ENCODE peak calls at places on chromosomes 16 and 17, in six cellular contexts. G is activated naive CD8-positive, alpha-beta T cell treated with anti-CD3 and anti-CD28 coated beads, Interleukin-2, amount 10 ng/mL, durations not matched to agents 7 days and 5 days; X is stimulated activated CD8-positive, alpha-beta memory T cell treated with anti-CD3 and anti-CD28 coated beads, Interleukin-4, amount 100 ng/mL, for 4 hours; N is NCI-H1092 treated with DMSO at 0.1 percent for 48 hours; C is cardiac septum; Y is cardiac fibroblast. F is an unnamed sample.

GRCh38 chr17:61586031-61586566 is 4.9 kb downstream of the NACA2 start:
- DNase-seq in G (no peak), X (no peak), N (no peak), C (no peak), Y (no peak), F (no peak)

GRCh38 chr16:50696575-50697420 is 3.4 kb downstream of the NOD2 start:
- DNase-seq in G (no peak), X (no peak), N (no peak), C (peak), Y (peak), F (peak)

GRCh38 chr16:25256821-25257503 is 683 bp downstream of the ZKSCAN2 start:
- DNase-seq in G (peak), X (no peak), N (peak), C (no peak), Y (no peak), F (peak)

GRCh38 chr16:55559233-55559632 is 7.3 kb upstream of the CAPNS2 start:
- DNase-seq in G (no peak), X (no peak), N (no peak), C (no peak), Y (peak), F (peak)

GRCh38 chr17:75349589-75349988 is 55.9 kb downstream of the GRB2 start:
- DNase-seq in G (no peak), X (no peak), N (no peak), C (no peak), Y (no peak), F (peak)

GRCh38 chr17:17885029-17885351 is 48.2 kb upstream of the SREBF1 start:
- DNase-seq in G (no peak), X (no peak), N (no peak), C (no peak), Y (no peak), F (no peak)

GRCh38 chr16:19844945-19845641 is 39.6 kb downstream of the GPRC5B start:
- DNase-seq in G (no peak), X (no peak), N (no peak), C (peak), Y (peak), F (peak)

GRCh38 chr16:72986011-72986410 is 61.9 kb downstream of the ZFHX3 start:
- DNase-seq in G (no peak), X (no peak), N (no peak), C (no peak), Y (peak), F (no peak)

GRCh38 chr17:6639651-6640535 is 618 bp downstream of the KIAA0753 start:
- DNase-seq in G (peak), X (no peak), N (no peak), C (no peak), Y (peak), F (peak)

GRCh38 chr17:12637745-12638651 is 27.7 kb upstream of the MYOCD start:
- DNase-seq in G (no peak), X (no peak), N (no peak), C (no peak), Y (no peak), F (no peak)

GRCh38 chr16:66717112-66717675 is 20.7 kb upstream of the CMTM4 start:
- DNase-seq in G (no peak), X (no peak), N (peak), C (no peak), Y (peak), F (no peak)

GRCh38 chr17:71188811-71189492 is 931.9 kb upstream of the SOX9 start:
- DNase-seq in G (no peak), X (no peak), N (no peak), C (no peak), Y (peak), F (peak)

GRCh38 chr17:74738051-74738996 is 1.3 kb downstream of the RAB37 start:
- DNase-seq in G (peak), X (peak), N (no peak), C (no peak), Y (peak), F (no peak)

GRCh38 chr16:71555230-71555891 is 21.5 kb downstream of the TAT start:
- DNase-seq in G (no peak), X (no peak), N (no peak), C (no peak), Y (peak), F (no peak)

GRCh38 chr16:2708290-2708639 is 11.8 kb downstream of the PRSS27 start:
- DNase-seq in G (no peak), X (no peak), N (no peak), C (no peak), Y (no peak), F (no peak)

GRCh38 chr17:57410169-57410568 is 153.8 kb downstream of the MSI2 start:
- DNase-seq in G (no peak), X (no peak), N (no peak), C (no peak), Y (no peak), F (no peak)

GRCh38 chr16:3259829-3260228 is 3.4 kb upstream of the MEFV start:
- DNase-seq in G (no peak), X (no peak), N (no peak), C (peak), Y (no peak), F (no peak)

GRCh38 chr17:1030684-1031557 is 34.0 kb downstream of the TIMM22 start:
- DNase-seq in G (no peak), X (no peak), N (no peak), C (no peak), Y (peak), F (peak)

GRCh38 chr17:81379523-81379942 is 15.7 kb upstream of the BAHCC1 start:
- DNase-seq in G (no peak), X (no peak), N (no peak), C (no peak), Y (no peak), F (no peak)

GRCh38 chr17:36689089-36689667 is 87.8 kb downstream of the MRM1 start:
- DNase-seq in G (no peak), X (no peak), N (no peak), C (no peak), Y (no peak), F (no peak)

GRCh38 chr16:87931504-87931903 is 4.8 kb downstream of the CA5A start:
- DNase-seq in G (no peak), X (no peak), N (no peak), C (no peak), Y (peak), F (peak)